ENCODE peak calls at places on chromosome 6, in nine cellular contexts. G, I, F, Q, W, K, D, Y and S are unnamed samples.

GRCh38 chr6:37004044-37004984 is 1.1 kb upstream of the FGD2 start:
- DNase-seq in I (no peak), D (no peak), K (no peak), G (no peak), F (no peak), Q (peak), Y (no peak), W (no peak), S (no peak)

GRCh38 chr6:5663256-5663655 is 343.5 kb downstream of the NRN1 start:
- DNase-seq in K (no peak), F (no peak), I (no peak), G (no peak), Y (no peak), W (no peak), D (no peak), Q (no peak), S (peak)

GRCh38 chr6:38319259-38320255 is 320.2 kb downstream of the BTBD9 start:
- DNase-seq in G (no peak), I (no peak), K (no peak), Q (no peak), Y (peak), W (peak), D (no peak), F (no peak), S (no peak)

GRCh38 chr6:71527831-71528377 is 239.3 kb downstream of the OGFRL1 start:
- DNase-seq in I (no peak), D (no peak), K (no peak), W (no peak), Y (no peak), F (no peak), G (no peak), Q (no peak), S (no peak)

GRCh38 chr6:89260310-89260709 is 43.2 kb upstream of the GABRR1 start:
- DNase-seq in D (no peak), K (no peak), W (no peak), Q (peak), G (no peak), F (no peak), I (no peak), Y (no peak), S (no peak)

GRCh38 chr6:24033284-24033683 is 92.7 kb upstream of the NRSN1 start:
- DNase-seq in G (no peak), W (no peak), K (no peak), D (no peak), Q (no peak), Y (peak), I (no peak), F (no peak), S (no peak)

GRCh38 chr6:5986847-5987246 is 19.9 kb downstream of the NRN1 start:
- DNase-seq in D (no peak), Q (no peak), Y (no peak), W (no peak), I (no peak), G (no peak), F (no peak), K (no peak), S (no peak)

GRCh38 chr6:52356017-52356416 is 5.9 kb upstream of the PAQR8 start:
- DNase-seq in F (no peak), I (no peak), Y (no peak), K (no peak), Q (no peak), D (no peak), W (no peak), G (no peak), S (no peak)

GRCh38 chr6:13453771-13454251 is 33.6 kb downstream of the GFOD1 start:
- DNase-seq in F (peak), K (peak), Y (no peak), I (no peak), Q (no peak), D (no peak), W (peak), G (no peak), S (peak)

GRCh38 chr6:122730775-122731386 is 48.6 kb upstream of the FABP7 start:
- DNase-seq in I (peak), G (no peak), D (no peak), W (peak), Q (peak), F (no peak), K (no peak), Y (peak), S (peak)

GRCh38 chr6:125784365-125784764 is 6.4 kb upstream of the NCOA7 start:
- DNase-seq in F (no peak), G (no peak), Y (no peak), K (no peak), D (no peak), I (no peak), Q (no peak), W (peak), S (peak)

GRCh38 chr6:31740397-31741223 is 805 bp downstream of the MSH5 start:
- DNase-seq in F (no peak), G (no peak), K (no peak), D (no peak), Y (no peak), W (no peak), Q (peak), I (peak), S (no peak)

GRCh38 chr6:303263-303662 is 11.0 kb downstream of the DUSP22 start:
- DNase-seq in G (no peak), F (no peak), K (no peak), D (no peak), Q (no peak), Y (no peak), W (no peak), I (no peak), S (no peak)

GRCh38 chr6:7004581-7005297 is 103.0 kb upstream of the RREB1 start:
- DNase-seq in Y (no peak), G (no peak), I (no peak), K (no peak), F (no peak), W (no peak), Q (peak), D (peak), S (no peak)

GRCh38 chr6:34934516-34934915 is 45.5 kb downstream of the ANKS1A start:
- DNase-seq in F (no peak), I (no peak), G (peak), D (peak), Y (no peak), K (no peak), Q (no peak), W (peak), S (peak)

GRCh38 chr6:146289816-146290588 is 253.6 kb upstream of the RAB32 start:
- DNase-seq in W (peak), G (no peak), Y (no peak), Q (peak), F (no peak), I (peak), D (peak), K (peak), S (peak)

GRCh38 chr6:14046476-14047068 is 71.0 kb upstream of the CD83 start:
- DNase-seq in K (peak), D (peak), F (peak), Y (peak), I (peak), Q (peak), G (peak), W (peak), S (peak)

GRCh38 chr6:30826961-30827342 is 57.4 kb upstream of the DDR1 start:
- DNase-seq in K (no peak), G (peak), Q (no peak), W (peak), I (no peak), D (no peak), Y (no peak), F (no peak), S (no peak)

GRCh38 chr6:88561974-88562736 is 396.0 kb upstream of the CNR1 start:
- DNase-seq in I (no peak), D (no peak), W (no peak), K (no peak), Y (no peak), Q (no peak), G (no peak), F (no peak), S (no peak)

GRCh38 chr6:26097268-26097875 is 10.1 kb downstream of the HFE start:
- DNase-seq in G (peak), Y (peak), D (peak), K (no peak), I (peak), Q (peak), W (peak), F (peak), S (peak)

GRCh38 chr6:1230281-1230680 is 81.6 kb upstream of the FOXQ1 start:
- DNase-seq in W (no peak), K (no peak), G (no peak), I (no peak), F (no peak), D (no peak), Y (no peak), Q (no peak), S (no peak)

GRCh38 chr6:70412797-70413113 is 553 bp upstream of the FAM135A start:
- DNase-seq in Q (no peak), F (no peak), D (no peak), Y (no peak), I (no peak), W (no peak), G (no peak), K (no peak), S (no peak)

GRCh38 chr6:70414813-70415212 is 1.5 kb downstream of the FAM135A start:
- DNase-seq in K (no peak), Y (no peak), D (no peak), Q (no peak), W (no peak), F (no peak), G (no peak), I (no peak), S (no peak)

GRCh38 chr6:70411948-70412796 is 1.1 kb upstream of the FAM135A start:
- DNase-seq in K (no peak), I (no peak), Y (no peak), Q (no peak), G (no peak), D (no peak), F (no peak), W (no peak), S (no peak)

GRCh38 chr6:70413829-70414494 is 654 bp downstream of the FAM135A start:
- DNase-seq in K (no peak), G (no peak), W (peak), D (no peak), Q (peak), F (no peak), I (peak), Y (peak), S (peak)

GRCh38 chr6:70413114-70413828 is at the start of gene FAM135A:
- DNase-seq in W (peak), Y (peak), Q (peak), K (peak), G (peak), I (peak), F (peak), D (peak), S (peak)
- H3K4me3 ChIP-seq in W (peak), Y (peak), Q (peak), K (peak), G (peak), I (peak), F (peak), D (peak), S (peak)

GRCh38 chr6:95577317-95578105 is at the start of gene MANEA:
- DNase-seq in Y (peak), Q (peak), G (peak), I (peak), W (peak), F (peak), D (peak), K (peak), S (peak)
- TF ChIP-seq CTCF in Y (no peak), Q (no peak), G (no peak), I (no peak), W (no peak), F (no peak), D (no peak), K (no peak), S (no peak)

GRCh38 chr6:27297857-27298730 is 14.0 kb downstream of the POM121L2 start:
- DNase-seq in G (no peak), Y (peak), I (peak), F (no peak), Q (peak), K (no peak), D (no peak), W (peak), S (no peak)

GRCh38 chr6:27295301-27296079 is 16.6 kb downstream of the POM121L2 start:
- DNase-seq in G (no peak), W (peak), F (no peak), D (no peak), I (peak), Q (peak), K (no peak), Y (peak), S (peak)

GRCh38 chr6:27296106-27296783 is 15.8 kb downstream of the POM121L2 start:
- DNase-seq in D (no peak), W (peak), Y (peak), I (peak), F (no peak), G (no peak), Q (no peak), K (no peak), S (peak)

GRCh38 chr6:27294409-27294808 is 17.7 kb downstream of the POM121L2 start:
- DNase-seq in I (no peak), Y (peak), K (no peak), D (no peak), F (no peak), W (peak), G (no peak), Q (no peak), S (no peak)

DNA sequence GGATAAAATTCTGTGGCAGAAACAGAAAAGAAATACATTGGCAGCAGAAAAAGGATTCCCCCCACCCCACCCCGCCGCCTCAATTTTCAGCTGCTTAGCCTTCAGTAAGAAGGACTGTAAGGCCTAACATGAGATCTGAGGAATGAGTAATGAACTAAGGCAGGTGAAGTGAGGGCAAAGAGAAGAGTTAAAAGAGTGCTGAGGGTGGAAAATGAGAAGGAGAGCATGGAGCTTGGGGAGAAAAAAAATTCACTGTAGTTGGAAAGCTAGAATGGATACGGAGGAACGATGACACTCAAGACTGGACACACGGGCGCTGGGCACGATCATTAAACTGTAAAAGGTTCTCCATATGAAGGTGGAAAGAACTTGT is 14.6 kb downstream of the POM121L2 start:
- DNase-seq in I (no peak), W (no peak), K (no peak), D (no peak), Q (no peak), G (no peak), F (no peak), Y (no peak), S (no peak)
- H3K4me3 ChIP-seq in I (peak), W (peak), K (no peak), D (no peak), Q (no peak), G (no peak), F (no peak), Y (peak), S (no peak)

DNA sequence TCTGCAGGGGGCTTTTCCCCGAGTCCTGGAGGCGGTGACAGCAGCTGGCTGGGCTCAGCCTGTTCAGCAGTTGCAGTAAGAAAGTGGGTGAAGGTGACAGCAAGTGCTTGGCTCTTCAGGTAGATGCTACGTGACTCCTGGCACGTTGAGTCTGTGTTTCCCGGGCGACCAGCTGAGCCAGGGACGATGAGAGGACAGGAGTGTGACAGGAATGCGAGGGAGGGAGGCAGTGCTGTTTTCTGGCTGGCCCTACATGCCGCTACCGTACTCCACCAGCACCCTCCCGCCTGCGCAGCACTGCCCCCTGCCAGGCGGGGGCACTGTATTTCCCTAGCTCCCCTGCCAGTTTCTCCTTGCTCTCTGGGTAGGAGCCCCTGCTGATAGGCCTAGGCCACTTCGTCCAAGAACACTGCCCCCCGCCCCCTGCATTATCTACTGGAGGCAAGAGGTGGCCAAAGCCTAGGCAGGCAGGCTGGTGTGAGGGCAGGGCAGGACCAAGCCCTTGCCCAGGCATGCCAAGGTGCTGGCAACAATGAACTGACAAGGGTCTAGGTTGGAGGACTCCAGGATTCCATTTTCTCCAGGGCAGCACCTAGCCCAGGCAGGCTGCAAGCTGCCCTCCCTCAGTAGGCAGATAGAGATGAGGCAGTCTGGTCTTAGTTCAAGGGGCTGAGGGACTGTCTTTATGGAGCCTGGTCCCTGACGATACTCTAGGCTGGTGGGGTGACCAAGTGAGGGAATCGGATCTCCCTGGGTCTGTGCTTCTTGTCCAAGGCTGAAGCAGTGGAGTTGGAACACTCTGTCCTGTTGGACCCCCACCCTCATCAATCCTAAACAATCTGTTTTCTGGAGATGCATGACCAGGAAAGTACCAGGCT is 19.2 kb downstream of the MRPS18A start:
- DNase-seq in G (peak), D (peak), W (peak), I (peak), Q (peak), F (peak), Y (peak), K (peak), S (peak)
- TF ChIP-seq CTCF in G (peak), D (no peak), W (peak), I (peak), Q (peak), F (no peak), Y (peak), K (peak), S (peak)